ENCODE peak calls at places on chromosomes 7 and 10, in four cellular contexts. One of them, this sample, is unnamed.

GRCh38 chr7:48938539-48938938 is 14.2 kb downstream of the CDC14C start:
- DNase-seq in choroid plexus epithelial cell: peak
- DNase-seq in IMR-90: no peak
- DNase-seq in tibial artery: no peak
- DNase-seq in this sample: peak

GRCh38 chr7:85054306-85054705 is 132.6 kb downstream of the SEMA3D start:
- DNase-seq in choroid plexus epithelial cell: no peak
- DNase-seq in tibial artery: no peak
- DNase-seq in IMR-90: no peak
- DNase-seq in this sample: no peak

GRCh38 chr7:143013897-143014296 is 13.0 kb downstream of the OR9A2 start:
- DNase-seq in IMR-90: peak
- DNase-seq in tibial artery: no peak
- DNase-seq in choroid plexus epithelial cell: peak
- DNase-seq in this sample: peak

GRCh38 chr10:44316187-44316921 is 68.5 kb downstream of the CXCL12 start:
- DNase-seq in IMR-90: no peak
- DNase-seq in choroid plexus epithelial cell: no peak
- DNase-seq in tibial artery: no peak
- DNase-seq in this sample: no peak

GRCh38 chr7:12584940-12585339 is 14.4 kb downstream of the SCIN start:
- DNase-seq in choroid plexus epithelial cell: peak
- DNase-seq in tibial artery: no peak
- DNase-seq in IMR-90: no peak
- DNase-seq in this sample: no peak

GRCh38 chr10:34817054-34817453 is 2.0 kb upstream of the PARD3 start:
- DNase-seq in tibial artery: no peak
- DNase-seq in IMR-90: no peak
- DNase-seq in choroid plexus epithelial cell: no peak
- DNase-seq in this sample: no peak

GRCh38 chr7:39978252-39978934 is 28.3 kb downstream of the CDK13 start:
- DNase-seq in IMR-90: no peak
- DNase-seq in choroid plexus epithelial cell: no peak
- DNase-seq in tibial artery: no peak
- DNase-seq in this sample: no peak

GRCh38 chr7:85426487-85426960 is 239.7 kb upstream of the SEMA3D start:
- DNase-seq in tibial artery: no peak
- DNase-seq in IMR-90: peak
- DNase-seq in choroid plexus epithelial cell: peak
- DNase-seq in this sample: peak

GRCh38 chr10:5033061-5033770 is 29.6 kb upstream of the AKR1C2 start:
- DNase-seq in choroid plexus epithelial cell: peak
- DNase-seq in IMR-90: peak
- DNase-seq in tibial artery: no peak
- DNase-seq in this sample: peak

GRCh38 chr7:13327669-13328068 is 640.2 kb downstream of the ARL4A start:
- DNase-seq in tibial artery: no peak
- DNase-seq in IMR-90: peak
- DNase-seq in choroid plexus epithelial cell: peak
- DNase-seq in this sample: peak

GRCh38 chr7:150879345-150879744 is 27.0 kb downstream of the AOC1 start:
- DNase-seq in tibial artery: no peak
- DNase-seq in IMR-90: no peak
- DNase-seq in choroid plexus epithelial cell: no peak
- DNase-seq in this sample: no peak

GRCh38 chr10:112394475-112394875 is 20.6 kb downstream of the ACSL5 start:
- DNase-seq in tibial artery: no peak
- DNase-seq in choroid plexus epithelial cell: no peak
- DNase-seq in IMR-90: no peak
- DNase-seq in this sample: no peak

GRCh38 chr7:72435913-72436480 is 23.9 kb upstream of the CALN1 start:
- DNase-seq in tibial artery: peak
- DNase-seq in choroid plexus epithelial cell: no peak
- DNase-seq in IMR-90: no peak
- DNase-seq in this sample: no peak

GRCh38 chr7:151704284-151704968 is 172.5 kb downstream of the PRKAG2 start:
- DNase-seq in choroid plexus epithelial cell: no peak
- DNase-seq in IMR-90: no peak
- DNase-seq in tibial artery: no peak
- DNase-seq in this sample: no peak

GRCh38 chr10:110216240-110216639 is 8.8 kb downstream of the MXI1 start:
- DNase-seq in IMR-90: no peak
- DNase-seq in tibial artery: no peak
- DNase-seq in choroid plexus epithelial cell: no peak
- DNase-seq in this sample: no peak

GRCh38 chr10:122165914-122166313 is 105.2 kb upstream of the BTBD16 start:
- DNase-seq in choroid plexus epithelial cell: no peak
- DNase-seq in tibial artery: no peak
- DNase-seq in IMR-90: no peak
- DNase-seq in this sample: no peak

GRCh38 chr10:79022565-79023488 is 45.9 kb upstream of the ZMIZ1 start:
- DNase-seq in choroid plexus epithelial cell: peak
- DNase-seq in IMR-90: no peak
- DNase-seq in tibial artery: peak
- DNase-seq in this sample: no peak

GRCh38 chr7:136086712-136087111 is 109.6 kb upstream of the MTPN start:
- DNase-seq in choroid plexus epithelial cell: peak
- DNase-seq in IMR-90: peak
- DNase-seq in tibial artery: peak
- DNase-seq in this sample: peak

GRCh38 chr10:7409045-7409731 is 1.6 kb downstream of the SFMBT2 start:
- DNase-seq in choroid plexus epithelial cell: no peak
- DNase-seq in IMR-90: no peak
- DNase-seq in tibial artery: no peak
- DNase-seq in this sample: no peak

GRCh38 chr10:76763360-76763759 is 874.2 kb downstream of the KCNMA1 start:
- DNase-seq in IMR-90: no peak
- DNase-seq in choroid plexus epithelial cell: no peak
- DNase-seq in tibial artery: no peak
- DNase-seq in this sample: no peak

GRCh38 chr7:155316427-155317113 is 18.9 kb downstream of the INSIG1 start:
- DNase-seq in IMR-90: no peak
- DNase-seq in choroid plexus epithelial cell: peak
- DNase-seq in tibial artery: no peak
- DNase-seq in this sample: peak

GRCh38 chr10:33335800-33336605 is 1.5 kb upstream of the NRP1 start:
- DNase-seq in choroid plexus epithelial cell: peak
- DNase-seq in tibial artery: peak
- DNase-seq in IMR-90: peak
- DNase-seq in this sample: peak

GRCh38 chr7:47291461-47292051 is 290.4 kb downstream of the TNS3 start:
- DNase-seq in IMR-90: peak
- DNase-seq in choroid plexus epithelial cell: peak
- DNase-seq in tibial artery: no peak
- DNase-seq in this sample: peak

GRCh38 chr7:148035950-148036349 is 554.6 kb upstream of the C7orf33 start:
- DNase-seq in IMR-90: no peak
- DNase-seq in choroid plexus epithelial cell: no peak
- DNase-seq in tibial artery: no peak
- DNase-seq in this sample: no peak

GRCh38 chr7:116441534-116441933 is 58.0 kb upstream of the CAV2 start:
- DNase-seq in choroid plexus epithelial cell: no peak
- DNase-seq in IMR-90: peak
- DNase-seq in tibial artery: no peak
- DNase-seq in this sample: peak

GRCh38 chr7:116439005-116439404 is 60.5 kb upstream of the CAV2 start:
- DNase-seq in IMR-90: no peak
- DNase-seq in tibial artery: no peak
- DNase-seq in choroid plexus epithelial cell: no peak
- DNase-seq in this sample: no peak

GRCh38 chr7:116436305-116436826 is 63.2 kb upstream of the CAV2 start:
- DNase-seq in IMR-90: no peak
- DNase-seq in choroid plexus epithelial cell: no peak
- DNase-seq in tibial artery: no peak
- DNase-seq in this sample: no peak

GRCh38 chr7:116439856-116440549 is 59.5 kb upstream of the CAV2 start:
- DNase-seq in IMR-90: no peak
- DNase-seq in choroid plexus epithelial cell: peak
- DNase-seq in tibial artery: no peak
- DNase-seq in this sample: no peak

DNA sequence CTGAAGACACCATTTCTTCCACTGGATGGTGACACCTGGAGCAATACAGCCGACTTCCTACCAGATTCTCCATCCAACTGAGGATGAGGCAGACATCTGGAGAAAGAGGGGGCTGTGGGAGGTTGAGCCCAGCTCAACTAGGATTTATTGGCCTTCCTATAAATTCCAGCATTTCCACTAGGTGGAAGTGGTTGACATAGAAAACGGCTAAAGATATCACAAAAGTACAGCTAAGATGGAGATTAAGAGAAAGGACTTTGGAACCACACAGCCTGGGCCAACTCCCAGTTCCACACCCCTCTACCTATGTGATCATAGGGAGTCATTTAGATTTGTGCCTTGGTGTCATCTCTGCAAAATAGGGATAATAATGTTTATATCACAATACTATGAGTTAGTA is 61.3 kb upstream of the CAV2 start:
- DNase-seq in choroid plexus epithelial cell: peak
- DNase-seq in IMR-90: peak
- DNase-seq in tibial artery: no peak
- DNase-seq in this sample: peak
- TF ChIP-seq CTCF in choroid plexus epithelial cell: peak
- TF ChIP-seq CTCF in IMR-90: no peak
- TF ChIP-seq CTCF in tibial artery: peak
- TF ChIP-seq CTCF in this sample: peak

DNA sequence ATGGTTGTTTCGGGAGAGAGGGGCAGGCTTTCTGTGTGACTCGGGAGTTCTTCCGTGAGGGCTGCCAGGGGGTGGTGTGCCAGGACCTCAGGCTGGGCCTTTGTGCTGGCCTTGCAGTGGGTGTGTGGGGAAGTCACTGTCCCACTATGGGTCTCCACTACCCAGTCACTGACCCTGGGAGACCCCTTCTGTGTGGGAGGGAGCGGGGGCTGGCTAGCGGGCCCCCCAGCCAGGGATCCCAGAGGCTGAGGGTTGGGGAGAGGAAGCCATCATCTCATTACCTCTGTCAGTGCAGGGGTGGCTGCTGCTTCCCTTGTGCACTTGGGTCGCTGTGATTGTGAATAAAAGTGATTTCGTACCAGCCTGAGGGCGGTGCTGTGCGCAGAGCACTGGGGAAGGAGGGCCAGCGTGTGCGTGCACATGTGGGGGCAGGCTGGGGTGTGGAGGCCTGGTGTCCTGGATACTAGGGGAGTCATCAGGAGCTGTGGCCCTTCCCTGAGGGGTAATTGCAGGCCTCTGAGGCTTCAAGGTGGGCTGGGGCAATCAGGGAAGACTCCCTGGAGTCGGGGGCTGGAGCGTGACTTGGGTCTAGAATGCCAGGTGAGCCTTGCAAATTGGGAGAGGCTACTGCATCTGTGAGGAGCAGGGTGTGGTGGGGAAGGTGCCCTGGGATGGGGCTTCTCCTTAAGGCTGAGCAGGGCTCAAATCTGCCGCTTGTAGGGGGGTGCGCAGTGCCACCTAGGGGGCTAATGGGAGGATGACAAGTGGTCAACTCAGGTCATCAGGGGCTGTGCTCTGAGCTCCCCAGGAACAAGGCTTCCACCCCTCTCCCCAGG is 98.9 kb downstream of the NEURL1 start:
- DNase-seq in tibial artery: no peak
- DNase-seq in choroid plexus epithelial cell: peak
- DNase-seq in IMR-90: peak
- DNase-seq in this sample: no peak
- TF ChIP-seq CTCF in tibial artery: peak
- TF ChIP-seq CTCF in choroid plexus epithelial cell: peak
- TF ChIP-seq CTCF in IMR-90: peak
- TF ChIP-seq CTCF in this sample: peak

DNA sequence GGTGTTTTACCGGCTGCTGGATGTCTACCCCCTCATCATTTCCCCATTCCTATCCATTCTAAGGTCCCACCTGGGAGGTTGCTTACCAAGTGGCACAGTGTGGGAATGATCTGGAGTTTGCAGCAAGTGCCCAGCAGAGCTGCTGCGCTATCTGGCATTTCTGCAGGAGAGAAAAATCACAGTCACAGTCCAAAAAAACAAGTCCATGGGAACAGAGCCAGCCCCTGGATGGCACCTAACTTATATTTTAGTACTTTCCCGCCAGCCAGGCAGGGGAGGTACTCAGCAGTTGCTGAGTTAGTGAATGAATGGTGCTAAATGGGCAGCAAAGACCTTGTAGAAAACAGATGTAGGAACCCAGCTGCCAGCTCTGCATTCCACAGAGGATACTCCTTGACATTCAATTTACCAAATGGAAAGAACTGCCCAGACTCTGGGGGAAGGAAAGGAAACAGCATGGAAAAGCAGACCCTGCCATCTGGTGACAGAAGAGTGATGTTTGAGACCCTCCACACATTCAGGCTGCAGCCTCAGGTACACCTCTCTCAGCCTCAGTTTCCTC is 54.5 kb downstream of the GSDME start:
- DNase-seq in tibial artery: no peak
- DNase-seq in IMR-90: peak
- DNase-seq in choroid plexus epithelial cell: no peak
- DNase-seq in this sample: peak
- TF ChIP-seq CTCF in tibial artery: no peak
- TF ChIP-seq CTCF in IMR-90: no peak
- TF ChIP-seq CTCF in choroid plexus epithelial cell: no peak
- TF ChIP-seq CTCF in this sample: no peak

GRCh38 chr7:134255814-134256213 is 60.9 kb downstream of the SLC35B4 start:
- DNase-seq in choroid plexus epithelial cell: no peak
- DNase-seq in IMR-90: no peak
- DNase-seq in tibial artery: no peak
- DNase-seq in this sample: no peak
- TF ChIP-seq CTCF in choroid plexus epithelial cell: no peak
- TF ChIP-seq CTCF in IMR-90: no peak
- TF ChIP-seq CTCF in tibial artery: no peak
- TF ChIP-seq CTCF in this sample: no peak

DNA sequence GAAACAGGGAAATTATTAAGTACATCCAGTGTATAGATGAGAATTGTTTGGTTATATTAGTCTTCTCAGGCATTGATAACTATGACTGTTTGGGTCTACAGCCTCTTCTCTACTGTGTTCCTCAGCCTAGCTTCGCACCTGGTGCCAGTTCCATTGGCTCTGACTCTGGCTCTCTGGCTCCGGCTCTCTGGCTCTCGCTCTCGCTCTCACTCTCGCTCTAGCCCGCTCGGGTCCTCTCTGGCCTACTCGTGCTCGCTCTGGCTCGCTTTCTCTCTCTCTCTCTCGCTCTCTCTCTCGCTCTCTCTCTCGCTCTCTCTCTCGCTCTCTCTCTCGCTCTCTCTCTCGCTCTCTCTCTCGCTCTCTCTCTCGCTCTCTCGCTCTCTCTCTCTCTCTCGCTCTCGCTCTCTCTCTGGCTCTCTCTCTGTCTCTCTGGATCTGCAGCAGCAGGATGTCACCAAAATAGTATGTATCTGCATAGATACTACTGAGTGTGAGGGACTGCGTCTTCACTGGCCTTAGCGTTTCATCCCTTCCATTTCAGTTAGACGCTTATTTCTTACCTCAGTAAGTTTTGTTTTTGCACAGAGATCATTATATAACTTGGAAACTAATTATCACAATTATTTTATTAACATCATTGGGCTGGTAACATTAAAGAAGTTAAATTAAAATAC is 6.5 kb upstream of the SSBP1 start:
- DNase-seq in IMR-90: no peak
- DNase-seq in choroid plexus epithelial cell: peak
- DNase-seq in tibial artery: no peak
- DNase-seq in this sample: no peak
- TF ChIP-seq CTCF in IMR-90: no peak
- TF ChIP-seq CTCF in choroid plexus epithelial cell: no peak
- TF ChIP-seq CTCF in tibial artery: no peak
- TF ChIP-seq CTCF in this sample: no peak